ENCODE peak calls at places on chromosome 14, in eight cellular contexts. V is activated T-helper 1 cell treated with anti-CD3 and anti-CD28 coated beads, Interleukin-2, amount 50 U/mL, for 16 hours; A is H1; P is AG10803; F is left kidney; J is SJSA1; L is activated T-cell treated with anti-CD3 and anti-CD28 coated beads, Interleukin-2, amount 50 U/mL, for 72 hours; W is NAMALWA. Q is an unnamed sample.

GRCh38 chr14:100662850-100663527 is 63.7 kb upstream of the DLK1 start:
- DNase-seq in P (peak; percentile 43), L (peak; percentile 62), V (no peak), W (peak; percentile 88), A (peak; percentile 84), J (peak; percentile 33), F (peak; percentile 94), Q (peak; percentile 66)

GRCh38 chr14:101193845-101194355 is 290.4 kb upstream of the RTL1 start:
- DNase-seq in V (no peak), J (no peak), P (no peak), L (no peak), A (no peak), F (no peak), W (no peak), Q (no peak)

GRCh38 chr14:80930836-80931389 is 10.6 kb downstream of the CEP128 start:
- DNase-seq in V (no peak), J (peak; percentile 5), P (peak; percentile 94), A (no peak), L (peak; percentile 77), W (peak; percentile 96), F (no peak), Q (peak; percentile 61)

GRCh38 chr14:54420478-54421116 is 20.6 kb downstream of the CNIH1 start:
- DNase-seq in J (peak; percentile 26), W (peak; percentile 19), V (no peak), A (peak; percentile 59), P (peak; percentile 51), L (no peak), F (peak; percentile 53), Q (peak; percentile 66)

GRCh38 chr14:68245146-68246073 is 425.8 kb downstream of the RAD51B start:
- DNase-seq in L (no peak), V (no peak), J (no peak), P (no peak), A (no peak), W (no peak), F (peak; percentile 58), Q (no peak)

GRCh38 chr14:81940636-81941035 is 407.0 kb upstream of the SEL1L start:
- DNase-seq in V (no peak), L (no peak), A (no peak), P (no peak), J (no peak), F (no peak), W (no peak), Q (no peak)

GRCh38 chr14:101231828-101232227 is 328.3 kb upstream of the RTL1 start:
- DNase-seq in L (no peak), P (no peak), W (no peak), F (no peak), J (no peak), V (no peak), A (peak; percentile 26), Q (no peak)

GRCh38 chr14:35865611-35866010 is 39.5 kb downstream of the BRMS1L start:
- DNase-seq in F (no peak), V (no peak), W (no peak), L (no peak), P (no peak), J (no peak), A (no peak), Q (no peak)